ENCODE peak calls at places on chromosomes 6 and 20, in eight cellular contexts. A is anterior cingulate cortex, R is aorta, K is astrocyte of the spinal cord, X is HEK293T, U is mucosa of descending colon, G is T follicular helper cell, P is iris pigment epithelial cell. F is an unnamed sample.

GRCh38 chr20:19924255-19924654 is 92.9 kb upstream of the NAA20 start:
- DNase-seq in K (no peak), R (no peak), G (no peak), P (no peak), A (no peak), X (no peak), U (no peak), F (no peak)

GRCh38 chr20:24741673-24742072 is 207.4 kb upstream of the CST7 start:
- DNase-seq in U (no peak), P (no peak), R (no peak), G (no peak), K (no peak), A (no peak), X (no peak), F (no peak)

GRCh38 chr20:23566199-23566932 is 1.9 kb downstream of the CST9L start:
- DNase-seq in A (no peak), G (no peak), U (no peak), P (no peak), K (no peak), X (no peak), R (no peak), F (no peak)

GRCh38 chr6:28811873-28812272 is 111.9 kb downstream of the TRIM27 start:
- DNase-seq in G (no peak), R (no peak), P (peak; percentile 40), U (no peak), K (no peak), X (peak; percentile 22), A (no peak), F (peak; percentile 74)

GRCh38 chr6:72522735-72523141 is 99.1 kb upstream of the KCNQ5 start:
- DNase-seq in A (peak; percentile 2), K (no peak), P (peak; percentile 1), R (no peak), G (peak; percentile 5), U (no peak), X (peak; percentile 37), F (peak; percentile 17)

GRCh38 chr6:128532827-128533226 is 12.4 kb upstream of the PTPRK start:
- DNase-seq in A (no peak), R (no peak), X (no peak), G (no peak), U (no peak), K (peak; percentile 36), P (peak; percentile 33), F (peak; percentile 61)

GRCh38 chr20:47353697-47354387 is 2.7 kb downstream of the ZMYND8 start:
- DNase-seq in A (no peak), P (peak; percentile 71), R (no peak), G (no peak), X (no peak), U (no peak), K (peak; percentile 33), F (no peak)

GRCh38 chr6:39407446-39407993 is 85.0 kb upstream of the KCNK16 start:
- DNase-seq in P (no peak), X (no peak), U (no peak), R (no peak), G (no peak), K (no peak), A (no peak), F (no peak)

GRCh38 chr6:52524921-52525320 is 51.9 kb downstream of the TRAM2 start:
- DNase-seq in A (no peak), G (no peak), P (no peak), X (no peak), U (no peak), K (no peak), R (no peak), F (no peak)

GRCh38 chr20:40506567-40506966 is 182.5 kb downstream of the MAFB start:
- DNase-seq in K (peak; percentile 99), G (no peak), P (peak; percentile 98), X (no peak), U (peak; percentile 90), R (peak; percentile 96), A (peak; percentile 62), F (peak; percentile 94)

GRCh38 chr6:112153926-112154621 is 66.7 kb downstream of the FAM229B start:
- DNase-seq in X (no peak), K (peak; percentile 41), A (no peak), U (no peak), R (no peak), P (peak; percentile 85), G (no peak), F (peak; percentile 93)

GRCh38 chr6:169045486-169045885 is 208.2 kb downstream of the THBS2 start:
- DNase-seq in K (no peak), A (no peak), U (no peak), X (no peak), G (no peak), P (no peak), R (peak; percentile 77), F (no peak)

GRCh38 chr20:47274449-47275108 is 81.9 kb downstream of the ZMYND8 start:
- DNase-seq in P (peak; percentile 96), R (no peak), K (peak; percentile 97), X (no peak), U (no peak), A (no peak), G (no peak), F (peak; percentile 98)

GRCh38 chr20:60627751-60628565 is 624.1 kb upstream of the CDH4 start:
- DNase-seq in G (no peak), X (peak; percentile 15), K (no peak), U (no peak), P (no peak), R (no peak), A (no peak), F (no peak)

GRCh38 chr6:113909224-113909856 is 52.2 kb downstream of the MARCKS start:
- DNase-seq in U (no peak), A (no peak), K (peak; percentile 75), R (no peak), G (no peak), X (peak; percentile 65), P (peak; percentile 61), F (peak; percentile 82)

GRCh38 chr20:15061955-15062354 is 724.5 kb upstream of the FLRT3 start:
- DNase-seq in U (no peak), G (no peak), R (no peak), K (no peak), A (no peak), P (no peak), X (no peak), F (no peak)

GRCh38 chr20:54062812-54063280 is 7.5 kb downstream of the BCAS1 start:
- DNase-seq in U (no peak), K (peak; percentile 43), G (no peak), X (peak; percentile 56), A (no peak), P (peak; percentile 67), R (no peak), F (peak; percentile 68)

GRCh38 chr6:145783796-145784195 is 30.8 kb downstream of the FBXO30 start:
- DNase-seq in K (no peak), A (no peak), P (no peak), X (no peak), G (no peak), U (no peak), R (no peak), F (no peak)

GRCh38 chr20:4046311-4046924 is 31.1 kb upstream of the RNF24 start:
- DNase-seq in R (no peak), G (no peak), A (no peak), K (no peak), X (no peak), P (no peak), U (no peak), F (peak; percentile 11)

GRCh38 chr20:15109494-15109893 is 772.1 kb upstream of the FLRT3 start:
- DNase-seq in X (no peak), A (no peak), K (no peak), G (no peak), P (no peak), U (no peak), R (no peak), F (no peak)

GRCh38 chr20:50169329-50169823 is 15.9 kb upstream of the PEDS1 start:
- DNase-seq in P (peak; percentile 67), U (no peak), A (peak; percentile 68), G (peak; percentile 71), R (peak; percentile 91), X (peak; percentile 60), K (peak; percentile 81), F (peak; percentile 86)

GRCh38 chr6:144661101-144661806 is 376.1 kb downstream of the UTRN start:
- DNase-seq in X (peak; percentile 50), P (no peak), K (peak; percentile 53), U (no peak), R (no peak), G (no peak), A (no peak), F (peak; percentile 14)

GRCh38 chr6:4603291-4603690 is 172.9 kb upstream of the CDYL start:
- DNase-seq in P (peak; percentile 96), G (no peak), R (peak; percentile 77), X (no peak), U (peak; percentile 58), A (no peak), K (peak; percentile 80), F (peak; percentile 87)

GRCh38 chr6:28816909-28817807 is 106.6 kb downstream of the TRIM27 start:
- DNase-seq in R (no peak), G (no peak), K (peak; percentile 70), A (no peak), U (no peak), P (peak; percentile 88), X (peak; percentile 58), F (peak; percentile 91)

GRCh38 chr6:31538805-31539400 is 2.9 kb downstream of the DDX39B start:
- DNase-seq in A (no peak), G (no peak), P (no peak), X (no peak), U (no peak), R (no peak), K (no peak), F (no peak)

GRCh38 chr20:4167261-4168004 is 152.1 kb upstream of the RNF24 start:
- DNase-seq in R (no peak), U (no peak), K (peak; percentile 11), A (peak; percentile 74), X (no peak), G (no peak), P (no peak), F (no peak)

GRCh38 chr20:15091417-15092017 is 754.1 kb upstream of the FLRT3 start:
- DNase-seq in G (no peak), K (no peak), U (no peak), X (no peak), P (no peak), R (no peak), A (no peak), F (no peak)

GRCh38 chr6:40295251-40295949 is 291.8 kb downstream of the LRFN2 start:
- DNase-seq in P (peak; percentile 2), U (no peak), K (no peak), G (no peak), R (no peak), A (no peak), X (no peak), F (no peak)

GRCh38 chr20:5996765-5997164 is 46.3 kb downstream of the MCM8 start:
- DNase-seq in P (peak; percentile 7), U (no peak), R (no peak), G (no peak), X (no peak), K (no peak), A (no peak), F (no peak)

GRCh38 chr20:13402171-13402760 is 181.2 kb downstream of the ISM1 start:
- DNase-seq in A (no peak), K (no peak), U (no peak), X (no peak), R (no peak), P (no peak), G (no peak), F (no peak)

GRCh38 chr6:170553686-170554085 is 483 bp upstream of the TBP start:
- DNase-seq in K (no peak), G (peak; percentile 33), U (no peak), X (peak; percentile 26), A (no peak), R (no peak), P (peak; percentile 57), F (peak; percentile 44)

GRCh38 chr6:139640453-139640852 is 266.0 kb upstream of the CITED2 start:
- DNase-seq in K (peak; percentile 49), P (peak; percentile 38), G (no peak), X (no peak), U (no peak), A (no peak), R (no peak), F (no peak)

GRCh38 chr6:4896401-4896800 is 107.4 kb downstream of the RPP40 start:
- DNase-seq in P (no peak), R (no peak), X (no peak), A (no peak), U (no peak), G (no peak), K (no peak), F (no peak)

F was measured in ELR.